ENCODE peak calls at places on chromosome 20, in five cellular contexts. One of them, this sample, is unnamed.

GRCh38 chr20:5612476-5613291 is 137.5 kb upstream of the SHLD1 start:
- DNase-seq in dorsolateral prefrontal cortex: no peak
- DNase-seq in hepatocyte: no peak
- DNase-seq in nephron progenitor cell: no peak
- DNase-seq in type B pancreatic cell: no peak
- DNase-seq in this sample: no peak

GRCh38 chr20:52230406-52230805 is 38.8 kb upstream of the ZFP64 start:
- DNase-seq in dorsolateral prefrontal cortex: no peak
- DNase-seq in hepatocyte: peak; percentile 27
- DNase-seq in nephron progenitor cell: peak; percentile 22
- DNase-seq in type B pancreatic cell: no peak
- DNase-seq in this sample: no peak

GRCh38 chr20:16005612-16006493 is 567.4 kb downstream of the KIF16B start:
- DNase-seq in dorsolateral prefrontal cortex: no peak
- DNase-seq in hepatocyte: no peak
- DNase-seq in nephron progenitor cell: no peak
- DNase-seq in type B pancreatic cell: no peak
- DNase-seq in this sample: peak; percentile 37

GRCh38 chr20:52943185-52943841 is 28.8 kb upstream of the TSHZ2 start:
- DNase-seq in dorsolateral prefrontal cortex: no peak
- DNase-seq in hepatocyte: peak; percentile 28
- DNase-seq in nephron progenitor cell: no peak
- DNase-seq in type B pancreatic cell: no peak
- DNase-seq in this sample: no peak

GRCh38 chr20:39990692-39991091 is 698.3 kb downstream of the MAFB start:
- DNase-seq in dorsolateral prefrontal cortex: no peak
- DNase-seq in hepatocyte: no peak
- DNase-seq in nephron progenitor cell: no peak
- DNase-seq in type B pancreatic cell: no peak
- DNase-seq in this sample: no peak

GRCh38 chr20:47723322-47723721 is 62.0 kb downstream of the SULF2 start:
- DNase-seq in dorsolateral prefrontal cortex: no peak
- DNase-seq in hepatocyte: no peak
- DNase-seq in nephron progenitor cell: no peak
- DNase-seq in type B pancreatic cell: no peak
- DNase-seq in this sample: no peak

GRCh38 chr20:43737925-43738324 is 11.1 kb upstream of the GTSF1L start:
- DNase-seq in dorsolateral prefrontal cortex: no peak
- DNase-seq in hepatocyte: no peak
- DNase-seq in nephron progenitor cell: no peak
- DNase-seq in type B pancreatic cell: no peak
- DNase-seq in this sample: no peak

GRCh38 chr20:17967595-17968365 is 814 bp downstream of the SNX5 start:
- DNase-seq in dorsolateral prefrontal cortex: no peak
- DNase-seq in hepatocyte: no peak
- DNase-seq in nephron progenitor cell: no peak
- DNase-seq in type B pancreatic cell: no peak
- DNase-seq in this sample: no peak

GRCh38 chr20:17570347-17571152 is 675 bp downstream of the DSTN start:
- DNase-seq in dorsolateral prefrontal cortex: peak; percentile 32
- DNase-seq in hepatocyte: peak; percentile 72
- DNase-seq in nephron progenitor cell: peak; percentile 73
- DNase-seq in type B pancreatic cell: peak; percentile 80
- DNase-seq in this sample: no peak

GRCh38 chr20:49700411-49701185 is 13.1 kb downstream of the B4GALT5 start:
- DNase-seq in dorsolateral prefrontal cortex: no peak
- DNase-seq in hepatocyte: no peak
- DNase-seq in nephron progenitor cell: no peak
- DNase-seq in type B pancreatic cell: no peak
- DNase-seq in this sample: no peak

GRCh38 chr20:10453241-10453640 is 18.1 kb downstream of the SLX4IP start:
- DNase-seq in dorsolateral prefrontal cortex: no peak
- DNase-seq in hepatocyte: no peak
- DNase-seq in nephron progenitor cell: no peak
- DNase-seq in type B pancreatic cell: no peak
- DNase-seq in this sample: no peak

GRCh38 chr20:24783631-24784492 is 165.2 kb upstream of the CST7 start:
- DNase-seq in dorsolateral prefrontal cortex: no peak
- DNase-seq in hepatocyte: peak; percentile 23
- DNase-seq in nephron progenitor cell: no peak
- DNase-seq in type B pancreatic cell: no peak
- DNase-seq in this sample: no peak

GRCh38 chr20:48619126-48620101 is 208.4 kb downstream of the PREX1 start:
- DNase-seq in dorsolateral prefrontal cortex: no peak
- DNase-seq in hepatocyte: peak; percentile 41
- DNase-seq in nephron progenitor cell: no peak
- DNase-seq in type B pancreatic cell: no peak
- DNase-seq in this sample: no peak

GRCh38 chr20:2509468-2509781 is 710 bp upstream of the ZNF343 start:
- DNase-seq in dorsolateral prefrontal cortex: no peak
- DNase-seq in hepatocyte: no peak
- DNase-seq in nephron progenitor cell: peak; percentile 34
- DNase-seq in type B pancreatic cell: no peak
- DNase-seq in this sample: no peak

GRCh38 chr20:22430746-22431168 is 153.6 kb downstream of the FOXA2 start:
- DNase-seq in dorsolateral prefrontal cortex: no peak
- DNase-seq in hepatocyte: no peak
- DNase-seq in nephron progenitor cell: peak; percentile 47
- DNase-seq in type B pancreatic cell: no peak
- DNase-seq in this sample: no peak

GRCh38 chr20:1005452-1006027 is 3.4 kb upstream of the RSPO4 start:
- DNase-seq in dorsolateral prefrontal cortex: no peak
- DNase-seq in hepatocyte: peak; percentile 67
- DNase-seq in nephron progenitor cell: peak; percentile 52
- DNase-seq in type B pancreatic cell: no peak
- DNase-seq in this sample: no peak

GRCh38 chr20:18805881-18806280 is 7.7 kb upstream of the SCP2D1 start:
- DNase-seq in dorsolateral prefrontal cortex: no peak
- DNase-seq in hepatocyte: peak; percentile 13
- DNase-seq in nephron progenitor cell: no peak
- DNase-seq in type B pancreatic cell: no peak
- DNase-seq in this sample: no peak

GRCh38 chr20:36092424-36093024 is 62.0 kb upstream of the EPB41L1 start:
- DNase-seq in dorsolateral prefrontal cortex: no peak
- DNase-seq in hepatocyte: peak; percentile 69
- DNase-seq in nephron progenitor cell: peak; percentile 72
- DNase-seq in type B pancreatic cell: peak; percentile 75
- DNase-seq in this sample: no peak

GRCh38 chr20:50073500-50073899 is 39.5 kb downstream of the UBE2V1 start:
- DNase-seq in dorsolateral prefrontal cortex: no peak
- DNase-seq in hepatocyte: no peak
- DNase-seq in nephron progenitor cell: no peak
- DNase-seq in type B pancreatic cell: no peak
- DNase-seq in this sample: no peak

GRCh38 chr20:59835448-59836395 is 97.7 kb downstream of the SYCP2 start:
- DNase-seq in dorsolateral prefrontal cortex: no peak
- DNase-seq in hepatocyte: peak; percentile 80
- DNase-seq in nephron progenitor cell: peak; percentile 46
- DNase-seq in type B pancreatic cell: no peak
- DNase-seq in this sample: no peak

GRCh38 chr20:44659931-44660330 is 8.4 kb upstream of the ADA start:
- DNase-seq in dorsolateral prefrontal cortex: no peak
- DNase-seq in hepatocyte: no peak
- DNase-seq in nephron progenitor cell: no peak
- DNase-seq in type B pancreatic cell: no peak
- DNase-seq in this sample: no peak

GRCh38 chr20:31605902-31606677 is 1.0 kb downstream of the ID1 start:
- DNase-seq in dorsolateral prefrontal cortex: no peak
- DNase-seq in hepatocyte: peak; percentile 59
- DNase-seq in nephron progenitor cell: peak; percentile 45
- DNase-seq in type B pancreatic cell: no peak
- DNase-seq in this sample: no peak

GRCh38 chr20:16423311-16424212 is 149.7 kb downstream of the KIF16B start:
- DNase-seq in dorsolateral prefrontal cortex: no peak
- DNase-seq in hepatocyte: no peak
- DNase-seq in nephron progenitor cell: no peak
- DNase-seq in type B pancreatic cell: no peak
- DNase-seq in this sample: no peak

GRCh38 chr20:50561379-50562078 is 51.3 kb downstream of the PTPN1 start:
- DNase-seq in dorsolateral prefrontal cortex: no peak
- DNase-seq in hepatocyte: peak; percentile 85
- DNase-seq in nephron progenitor cell: no peak
- DNase-seq in type B pancreatic cell: no peak
- DNase-seq in this sample: no peak

GRCh38 chr20:62069741-62070216 is 4.1 kb upstream of the TAF4 start:
- DNase-seq in dorsolateral prefrontal cortex: no peak
- DNase-seq in hepatocyte: peak; percentile 41
- DNase-seq in nephron progenitor cell: no peak
- DNase-seq in type B pancreatic cell: no peak
- DNase-seq in this sample: no peak

GRCh38 chr20:23152308-23152892 is 66.3 kb upstream of the CD93 start:
- DNase-seq in dorsolateral prefrontal cortex: no peak
- DNase-seq in hepatocyte: peak; percentile 87
- DNase-seq in nephron progenitor cell: no peak
- DNase-seq in type B pancreatic cell: no peak
- DNase-seq in this sample: no peak

GRCh38 chr20:8334641-8335040 is 202.6 kb downstream of the PLCB1 start:
- DNase-seq in dorsolateral prefrontal cortex: no peak
- DNase-seq in hepatocyte: no peak
- DNase-seq in nephron progenitor cell: no peak
- DNase-seq in type B pancreatic cell: no peak
- DNase-seq in this sample: no peak

GRCh38 chr20:31606928-31607639 is 2.0 kb downstream of the ID1 start:
- DNase-seq in dorsolateral prefrontal cortex: no peak
- DNase-seq in hepatocyte: peak; percentile 90
- DNase-seq in nephron progenitor cell: peak; percentile 31
- DNase-seq in type B pancreatic cell: peak; percentile 81
- DNase-seq in this sample: no peak

GRCh38 chr20:26208296-26209091 is 511.8 kb upstream of the ZNF337 start:
- DNase-seq in dorsolateral prefrontal cortex: no peak
- DNase-seq in hepatocyte: peak; percentile 32
- DNase-seq in nephron progenitor cell: peak; percentile 70
- DNase-seq in type B pancreatic cell: peak; percentile 65
- DNase-seq in this sample: no peak

GRCh38 chr20:43538855-43539700 is 19.7 kb upstream of the SGK2 start:
- DNase-seq in dorsolateral prefrontal cortex: no peak
- DNase-seq in hepatocyte: no peak
- DNase-seq in nephron progenitor cell: no peak
- DNase-seq in type B pancreatic cell: no peak
- DNase-seq in this sample: no peak

GRCh38 chr20:58895099-58895795 is 42.7 kb downstream of the GNAS start:
- DNase-seq in dorsolateral prefrontal cortex: no peak
- DNase-seq in hepatocyte: no peak
- DNase-seq in nephron progenitor cell: no peak
- DNase-seq in type B pancreatic cell: no peak
- DNase-seq in this sample: no peak

GRCh38 chr20:49471397-49471796 is 11.1 kb downstream of the KCNB1 start:
- DNase-seq in dorsolateral prefrontal cortex: no peak
- DNase-seq in hepatocyte: no peak
- DNase-seq in nephron progenitor cell: no peak
- DNase-seq in type B pancreatic cell: no peak
- DNase-seq in this sample: no peak

GRCh38 chr20:41331731-41332130 is 8.9 kb upstream of the LPIN3 start:
- DNase-seq in dorsolateral prefrontal cortex: no peak
- DNase-seq in hepatocyte: no peak
- DNase-seq in nephron progenitor cell: no peak
- DNase-seq in type B pancreatic cell: no peak
- DNase-seq in this sample: no peak

GRCh38 chr20:9628589-9628988 is 114.2 kb downstream of the LAMP5 start:
- DNase-seq in dorsolateral prefrontal cortex: no peak
- DNase-seq in hepatocyte: no peak
- DNase-seq in nephron progenitor cell: no peak
- DNase-seq in type B pancreatic cell: no peak
- DNase-seq in this sample: no peak

GRCh38 chr20:10328897-10329255 is 105.1 kb downstream of the MKKS start:
- DNase-seq in dorsolateral prefrontal cortex: no peak
- DNase-seq in hepatocyte: no peak
- DNase-seq in nephron progenitor cell: no peak
- DNase-seq in type B pancreatic cell: no peak
- DNase-seq in this sample: no peak

GRCh38 chr20:8790442-8791074 is 278.3 kb upstream of the PLCB4 start:
- DNase-seq in dorsolateral prefrontal cortex: no peak
- DNase-seq in hepatocyte: peak; percentile 61
- DNase-seq in nephron progenitor cell: peak; percentile 39
- DNase-seq in type B pancreatic cell: no peak
- DNase-seq in this sample: no peak

GRCh38 chr20:623704-624103 is 13.6 kb upstream of the TCF15 start:
- DNase-seq in dorsolateral prefrontal cortex: no peak
- DNase-seq in hepatocyte: no peak
- DNase-seq in nephron progenitor cell: no peak
- DNase-seq in type B pancreatic cell: no peak
- DNase-seq in this sample: no peak

DNA sequence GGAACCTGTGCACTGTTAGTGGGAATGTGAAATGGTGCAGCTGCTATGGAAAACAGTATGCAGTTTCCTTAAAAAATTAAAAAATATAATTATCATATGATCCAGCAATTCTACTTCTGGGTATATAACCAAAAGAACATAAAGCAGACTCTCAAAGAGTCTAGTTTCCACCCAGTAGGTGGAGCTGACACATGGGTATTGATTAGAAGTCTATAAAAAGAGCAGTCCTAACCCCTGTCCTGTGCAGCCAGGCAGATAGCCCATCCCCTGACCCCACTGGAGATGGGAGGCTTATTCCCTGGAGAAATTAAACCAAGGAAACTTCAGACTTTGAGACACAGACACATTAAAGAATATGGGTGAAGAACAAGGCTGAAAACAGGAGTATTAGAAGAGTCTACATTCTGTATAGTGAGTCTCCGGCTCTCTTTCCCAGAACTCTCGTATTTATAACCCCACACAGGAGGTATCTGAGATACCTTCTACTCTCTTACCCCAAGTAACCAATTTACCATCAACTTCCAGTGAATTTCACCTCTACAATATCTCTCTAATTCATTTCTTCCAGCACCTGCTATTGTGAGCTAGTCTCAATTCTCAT is 92.3 kb downstream of the SEL1L2 start:
- DNase-seq in dorsolateral prefrontal cortex: no peak
- DNase-seq in hepatocyte: no peak
- DNase-seq in nephron progenitor cell: no peak
- DNase-seq in type B pancreatic cell: no peak
- DNase-seq in this sample: no peak
- TF ChIP-seq CTCF in dorsolateral prefrontal cortex: no peak
- TF ChIP-seq CTCF in hepatocyte: peak; percentile 28
- TF ChIP-seq CTCF in nephron progenitor cell: no peak
- TF ChIP-seq CTCF in type B pancreatic cell: peak; percentile 47
- TF ChIP-seq CTCF in this sample: peak; percentile 44

GRCh38 chr20:63572788-63573738 is 976 bp downstream of the HELZ2 start:
- DNase-seq in dorsolateral prefrontal cortex: no peak
- DNase-seq in hepatocyte: no peak
- DNase-seq in nephron progenitor cell: no peak
- DNase-seq in type B pancreatic cell: no peak
- DNase-seq in this sample: no peak
- TF ChIP-seq CTCF in dorsolateral prefrontal cortex: no peak
- TF ChIP-seq CTCF in hepatocyte: peak; percentile 4
- TF ChIP-seq CTCF in nephron progenitor cell: no peak
- TF ChIP-seq CTCF in type B pancreatic cell: peak; percentile 54
- TF ChIP-seq CTCF in this sample: no peak

GRCh38 chr20:46689082-46689753 is at the start of gene TP53RK:
- DNase-seq in dorsolateral prefrontal cortex: peak; percentile 86
- DNase-seq in hepatocyte: peak; percentile 99
- DNase-seq in nephron progenitor cell: peak; percentile 99
- DNase-seq in type B pancreatic cell: peak; percentile 96
- DNase-seq in this sample: peak; percentile 83
- TF ChIP-seq CTCF in dorsolateral prefrontal cortex: peak; percentile 35
- TF ChIP-seq CTCF in hepatocyte: no peak
- TF ChIP-seq CTCF in nephron progenitor cell: peak; percentile 20
- TF ChIP-seq CTCF in type B pancreatic cell: peak; percentile 70
- TF ChIP-seq CTCF in this sample: no peak

GRCh38 chr20:19995220-19995863 is 21.8 kb upstream of the NAA20 start:
- DNase-seq in dorsolateral prefrontal cortex: no peak
- DNase-seq in hepatocyte: peak; percentile 71
- DNase-seq in nephron progenitor cell: no peak
- DNase-seq in type B pancreatic cell: no peak
- DNase-seq in this sample: no peak
- TF ChIP-seq CTCF in dorsolateral prefrontal cortex: peak; percentile 83
- TF ChIP-seq CTCF in hepatocyte: peak; percentile 86
- TF ChIP-seq CTCF in nephron progenitor cell: peak; percentile 82
- TF ChIP-seq CTCF in type B pancreatic cell: peak; percentile 95
- TF ChIP-seq CTCF in this sample: peak; percentile 86

This sample was measured in D721Med.